ENCODE peak calls at places on chromosomes 6 and 20, in seven cellular contexts. One of them, this sample, is unnamed.

GRCh38 chr6:52132326-52132725 is 44.9 kb upstream of the PKHD1 start:
- DNase-seq in suprapubic skin: no peak
- DNase-seq in left ventricle myocardium inferior: no peak
- DNase-seq in foreskin keratinocyte: no peak
- DNase-seq in fibroblast of lung: no peak
- DNase-seq in mesothelial cell of epicardium: no peak
- DNase-seq in ascending aorta: no peak
- DNase-seq in this sample: no peak

GRCh38 chr6:26268659-26269402 is 96.2 kb upstream of the BTN3A2 start:
- DNase-seq in mesothelial cell of epicardium: no peak
- DNase-seq in suprapubic skin: no peak
- DNase-seq in ascending aorta: no peak
- DNase-seq in left ventricle myocardium inferior: no peak
- DNase-seq in foreskin keratinocyte: peak
- DNase-seq in fibroblast of lung: peak
- DNase-seq in this sample: peak

GRCh38 chr20:25588491-25588890 is 3.2 kb upstream of the NINL start:
- DNase-seq in suprapubic skin: no peak
- DNase-seq in mesothelial cell of epicardium: no peak
- DNase-seq in left ventricle myocardium inferior: no peak
- DNase-seq in foreskin keratinocyte: no peak
- DNase-seq in fibroblast of lung: no peak
- DNase-seq in ascending aorta: no peak
- DNase-seq in this sample: no peak

GRCh38 chr6:36266913-36267644 is 2.8 kb upstream of the PNPLA1 start:
- DNase-seq in left ventricle myocardium inferior: no peak
- DNase-seq in suprapubic skin: no peak
- DNase-seq in ascending aorta: no peak
- DNase-seq in foreskin keratinocyte: no peak
- DNase-seq in mesothelial cell of epicardium: no peak
- DNase-seq in fibroblast of lung: peak
- DNase-seq in this sample: no peak

GRCh38 chr20:47600967-47601547 is 99.4 kb downstream of the NCOA3 start:
- DNase-seq in ascending aorta: no peak
- DNase-seq in suprapubic skin: no peak
- DNase-seq in left ventricle myocardium inferior: no peak
- DNase-seq in mesothelial cell of epicardium: no peak
- DNase-seq in foreskin keratinocyte: no peak
- DNase-seq in fibroblast of lung: no peak
- DNase-seq in this sample: no peak

GRCh38 chr20:5947276-5947675 is 3.1 kb downstream of the TRMT6 start:
- DNase-seq in left ventricle myocardium inferior: no peak
- DNase-seq in ascending aorta: no peak
- DNase-seq in mesothelial cell of epicardium: no peak
- DNase-seq in suprapubic skin: no peak
- DNase-seq in foreskin keratinocyte: no peak
- DNase-seq in fibroblast of lung: no peak
- DNase-seq in this sample: no peak

GRCh38 chr20:8943638-8944037 is 125.2 kb upstream of the PLCB4 start:
- DNase-seq in foreskin keratinocyte: no peak
- DNase-seq in suprapubic skin: no peak
- DNase-seq in ascending aorta: no peak
- DNase-seq in left ventricle myocardium inferior: no peak
- DNase-seq in mesothelial cell of epicardium: no peak
- DNase-seq in fibroblast of lung: no peak
- DNase-seq in this sample: no peak

GRCh38 chr20:21564127-21564773 is 50.4 kb upstream of the NKX2-2 start:
- DNase-seq in left ventricle myocardium inferior: no peak
- DNase-seq in mesothelial cell of epicardium: no peak
- DNase-seq in fibroblast of lung: no peak
- DNase-seq in foreskin keratinocyte: no peak
- DNase-seq in suprapubic skin: no peak
- DNase-seq in ascending aorta: no peak
- DNase-seq in this sample: no peak

GRCh38 chr6:8387942-8388437 is 47.4 kb downstream of the SLC35B3 start:
- DNase-seq in fibroblast of lung: no peak
- DNase-seq in ascending aorta: no peak
- DNase-seq in left ventricle myocardium inferior: no peak
- DNase-seq in foreskin keratinocyte: no peak
- DNase-seq in mesothelial cell of epicardium: no peak
- DNase-seq in suprapubic skin: no peak
- DNase-seq in this sample: no peak

GRCh38 chr6:148968636-148969270 is 221.9 kb downstream of the UST start:
- DNase-seq in fibroblast of lung: peak
- DNase-seq in left ventricle myocardium inferior: no peak
- DNase-seq in mesothelial cell of epicardium: no peak
- DNase-seq in foreskin keratinocyte: no peak
- DNase-seq in suprapubic skin: no peak
- DNase-seq in ascending aorta: no peak
- DNase-seq in this sample: peak

GRCh38 chr6:144364727-144365126 is 79.6 kb downstream of the UTRN start:
- DNase-seq in ascending aorta: no peak
- DNase-seq in suprapubic skin: no peak
- DNase-seq in mesothelial cell of epicardium: no peak
- DNase-seq in fibroblast of lung: no peak
- DNase-seq in foreskin keratinocyte: no peak
- DNase-seq in left ventricle myocardium inferior: no peak
- DNase-seq in this sample: no peak

GRCh38 chr6:111987295-111987694 is 66.6 kb upstream of the CCN6 start:
- DNase-seq in mesothelial cell of epicardium: no peak
- DNase-seq in left ventricle myocardium inferior: no peak
- DNase-seq in foreskin keratinocyte: no peak
- DNase-seq in suprapubic skin: no peak
- DNase-seq in ascending aorta: no peak
- DNase-seq in fibroblast of lung: peak
- DNase-seq in this sample: peak

GRCh38 chr6:168124921-168125320 is 45.9 kb upstream of the FRMD1 start:
- DNase-seq in mesothelial cell of epicardium: peak
- DNase-seq in ascending aorta: no peak
- DNase-seq in foreskin keratinocyte: no peak
- DNase-seq in fibroblast of lung: no peak
- DNase-seq in left ventricle myocardium inferior: no peak
- DNase-seq in suprapubic skin: no peak
- DNase-seq in this sample: no peak

GRCh38 chr6:132167966-132168365 is 216.8 kb upstream of the CCN2 start:
- DNase-seq in left ventricle myocardium inferior: no peak
- DNase-seq in foreskin keratinocyte: no peak
- DNase-seq in ascending aorta: no peak
- DNase-seq in fibroblast of lung: no peak
- DNase-seq in mesothelial cell of epicardium: no peak
- DNase-seq in suprapubic skin: no peak
- DNase-seq in this sample: no peak

DNA sequence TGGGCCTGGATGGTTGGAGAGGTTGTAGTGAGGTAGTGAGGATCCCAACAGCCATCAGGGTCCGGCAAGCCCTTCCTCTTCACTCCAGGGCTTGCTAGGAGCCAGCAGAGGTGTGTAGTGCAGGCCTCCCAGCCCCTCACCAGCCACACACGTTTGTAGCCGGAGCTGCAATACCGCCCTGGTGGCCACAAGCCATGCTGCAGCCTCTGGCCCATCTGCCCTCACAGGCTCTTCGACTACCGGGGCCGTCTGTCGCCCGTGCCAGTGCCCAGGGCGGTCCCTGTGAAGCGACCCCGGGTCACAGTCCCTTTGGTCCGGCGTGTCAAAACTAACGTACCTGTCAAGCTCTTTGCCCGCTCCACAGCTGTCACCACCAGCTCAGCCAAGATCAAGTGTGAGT is 36.4 kb downstream of the EIF2S2 start:
- DNase-seq in left ventricle myocardium inferior: no peak
- DNase-seq in suprapubic skin: no peak
- DNase-seq in foreskin keratinocyte: no peak
- DNase-seq in fibroblast of lung: no peak
- DNase-seq in mesothelial cell of epicardium: no peak
- DNase-seq in ascending aorta: no peak
- DNase-seq in this sample: no peak
- TF ChIP-seq CTCF in left ventricle myocardium inferior: peak
- TF ChIP-seq CTCF in suprapubic skin: no peak
- TF ChIP-seq CTCF in foreskin keratinocyte: peak
- TF ChIP-seq CTCF in fibroblast of lung: no peak
- TF ChIP-seq CTCF in mesothelial cell of epicardium: peak
- TF ChIP-seq CTCF in ascending aorta: no peak
- TF ChIP-seq CTCF in this sample: peak

GRCh38 chr6:100719883-100720682 is 161.0 kb downstream of the ASCC3 start:
- DNase-seq in mesothelial cell of epicardium: no peak
- DNase-seq in fibroblast of lung: peak
- DNase-seq in foreskin keratinocyte: peak
- DNase-seq in ascending aorta: no peak
- DNase-seq in left ventricle myocardium inferior: no peak
- DNase-seq in suprapubic skin: no peak
- DNase-seq in this sample: peak
- TF ChIP-seq CTCF in mesothelial cell of epicardium: no peak
- TF ChIP-seq CTCF in fibroblast of lung: peak
- TF ChIP-seq CTCF in foreskin keratinocyte: peak
- TF ChIP-seq CTCF in ascending aorta: no peak
- TF ChIP-seq CTCF in left ventricle myocardium inferior: peak
- TF ChIP-seq CTCF in suprapubic skin: no peak
- TF ChIP-seq CTCF in this sample: peak

GRCh38 chr6:42781811-42782688 is at the start of gene BICRAL:
- DNase-seq in foreskin keratinocyte: no peak
- DNase-seq in suprapubic skin: no peak
- DNase-seq in left ventricle myocardium inferior: peak
- DNase-seq in mesothelial cell of epicardium: peak
- DNase-seq in fibroblast of lung: peak
- DNase-seq in ascending aorta: no peak
- DNase-seq in this sample: peak

GRCh38 chr6:42783177-42783875 is 1.5 kb downstream of the BICRAL start:
- DNase-seq in left ventricle myocardium inferior: peak
- DNase-seq in ascending aorta: no peak
- DNase-seq in foreskin keratinocyte: no peak
- DNase-seq in suprapubic skin: peak
- DNase-seq in mesothelial cell of epicardium: peak
- DNase-seq in fibroblast of lung: peak
- DNase-seq in this sample: peak

GRCh38 chr6:42782689-42783176 is 881 bp downstream of the BICRAL start:
- DNase-seq in foreskin keratinocyte: peak
- DNase-seq in mesothelial cell of epicardium: peak
- DNase-seq in suprapubic skin: peak
- DNase-seq in ascending aorta: peak
- DNase-seq in left ventricle myocardium inferior: peak
- DNase-seq in fibroblast of lung: peak
- DNase-seq in this sample: peak

GRCh38 chr6:42784739-42785498 is 3.1 kb downstream of the BICRAL start:
- DNase-seq in mesothelial cell of epicardium: no peak
- DNase-seq in ascending aorta: no peak
- DNase-seq in suprapubic skin: no peak
- DNase-seq in foreskin keratinocyte: no peak
- DNase-seq in left ventricle myocardium inferior: peak
- DNase-seq in fibroblast of lung: no peak
- DNase-seq in this sample: no peak

GRCh38 chr6:42783876-42784738 is 2.3 kb downstream of the BICRAL start:
- DNase-seq in mesothelial cell of epicardium: no peak
- DNase-seq in fibroblast of lung: peak
- DNase-seq in left ventricle myocardium inferior: no peak
- DNase-seq in foreskin keratinocyte: no peak
- DNase-seq in suprapubic skin: no peak
- DNase-seq in ascending aorta: no peak
- DNase-seq in this sample: peak
- TF ChIP-seq CTCF in mesothelial cell of epicardium: no peak
- TF ChIP-seq CTCF in fibroblast of lung: no peak
- TF ChIP-seq CTCF in left ventricle myocardium inferior: no peak
- TF ChIP-seq CTCF in foreskin keratinocyte: no peak
- TF ChIP-seq CTCF in suprapubic skin: no peak
- TF ChIP-seq CTCF in ascending aorta: no peak
- TF ChIP-seq CTCF in this sample: no peak

DNA sequence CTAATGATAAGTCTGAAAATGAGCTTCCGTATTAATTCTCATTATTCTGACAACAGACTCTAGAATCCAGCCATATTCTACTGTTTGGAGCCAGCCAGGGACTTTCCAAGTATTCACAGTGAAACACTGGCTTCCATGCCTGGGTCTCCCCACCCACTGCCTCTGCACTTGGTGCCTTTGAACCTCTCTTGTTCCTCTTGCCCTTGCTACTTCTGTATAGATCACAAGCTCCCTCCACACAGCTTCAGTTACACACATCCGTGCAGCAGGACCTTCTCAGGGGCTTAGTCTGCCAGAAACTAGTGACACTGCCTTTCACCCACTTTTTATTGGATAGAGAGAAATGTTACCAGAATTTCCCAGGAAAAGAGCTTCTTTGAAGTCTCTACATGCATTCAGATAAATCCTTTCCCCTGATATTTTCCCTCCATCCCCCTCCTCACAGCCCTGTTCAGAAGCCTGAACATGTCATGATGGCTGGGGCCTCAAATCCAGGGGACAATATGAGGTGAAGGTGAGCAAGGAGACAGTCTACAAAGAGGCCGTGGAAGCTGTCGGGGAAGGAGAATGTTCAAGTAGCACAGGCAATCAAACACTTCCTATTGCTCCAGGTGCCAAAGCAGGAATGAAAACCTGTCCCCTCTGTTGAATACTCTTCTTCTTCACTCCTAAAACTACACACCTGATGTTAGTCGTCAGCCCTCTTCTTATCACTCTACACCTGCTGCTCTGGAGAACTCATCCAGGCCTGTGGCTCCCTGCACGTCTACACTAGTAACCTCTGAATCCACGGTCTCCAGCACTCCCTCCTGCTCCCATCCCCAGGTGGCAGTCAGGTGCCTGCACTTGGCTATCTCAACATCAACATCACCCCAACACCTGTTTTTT is 20.1 kb upstream of the HLA-DOA start:
- DNase-seq in mesothelial cell of epicardium: no peak
- DNase-seq in left ventricle myocardium inferior: no peak
- DNase-seq in foreskin keratinocyte: no peak
- DNase-seq in ascending aorta: no peak
- DNase-seq in fibroblast of lung: no peak
- DNase-seq in suprapubic skin: no peak
- DNase-seq in this sample: no peak
- TF ChIP-seq CTCF in mesothelial cell of epicardium: no peak
- TF ChIP-seq CTCF in left ventricle myocardium inferior: no peak
- TF ChIP-seq CTCF in foreskin keratinocyte: no peak
- TF ChIP-seq CTCF in ascending aorta: no peak
- TF ChIP-seq CTCF in fibroblast of lung: no peak
- TF ChIP-seq CTCF in suprapubic skin: no peak
- TF ChIP-seq CTCF in this sample: no peak

DNA sequence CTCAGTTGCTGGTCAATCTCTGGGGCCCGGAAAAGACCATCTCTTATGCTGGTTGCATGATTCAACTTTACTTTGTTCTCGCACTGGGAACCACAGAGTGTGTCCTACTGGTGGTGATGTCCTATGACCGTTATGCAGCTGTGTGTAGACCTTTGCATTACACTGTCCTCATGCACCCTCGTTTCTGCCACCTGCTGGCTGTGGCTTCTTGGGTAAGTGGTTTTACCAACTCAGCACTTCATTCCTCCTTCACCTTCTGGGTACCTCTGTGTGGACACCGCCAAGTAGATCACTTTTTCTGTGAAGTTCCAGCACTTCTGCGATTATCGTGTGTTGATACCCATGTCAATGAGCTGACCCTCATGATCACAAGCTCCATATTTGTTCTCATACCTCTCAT is 4.3 kb downstream of the OR2J3 start:
- DNase-seq in left ventricle myocardium inferior: no peak
- DNase-seq in fibroblast of lung: no peak
- DNase-seq in suprapubic skin: no peak
- DNase-seq in foreskin keratinocyte: no peak
- DNase-seq in mesothelial cell of epicardium: no peak
- DNase-seq in ascending aorta: no peak
- DNase-seq in this sample: no peak
- TF ChIP-seq CTCF in left ventricle myocardium inferior: no peak
- TF ChIP-seq CTCF in fibroblast of lung: no peak
- TF ChIP-seq CTCF in suprapubic skin: no peak
- TF ChIP-seq CTCF in foreskin keratinocyte: no peak
- TF ChIP-seq CTCF in mesothelial cell of epicardium: no peak
- TF ChIP-seq CTCF in ascending aorta: no peak
- TF ChIP-seq CTCF in this sample: no peak